ENCODE peak calls at places on chromosomes 11 and 22, in six cellular contexts. E, P, Z, X, J and A are unnamed samples. For H3K4me1, the result is how much of the 10 kb centered on the place peaks cover.

GRCh38 chr11:70578371-70578770 is 180.0 kb downstream of the CTTN start:
- DNase-seq in E (no peak), P (no peak), Z (peak), X (no peak), J (no peak), A (no peak)

GRCh38 chr22:29797351-29797750 is 30.2 kb downstream of the UQCR10 start:
- DNase-seq in E (no peak), P (no peak), Z (no peak), X (no peak), J (no peak), A (no peak)

GRCh38 chr11:7551571-7551970 is 37.8 kb downstream of the PPFIBP2 start:
- DNase-seq in E (no peak), P (no peak), Z (no peak), X (no peak), J (no peak), A (no peak)

GRCh38 chr11:115193931-115194797 is 310.1 kb downstream of the CADM1 start:
- DNase-seq in E (no peak), P (no peak), Z (no peak), X (no peak), J (no peak), A (no peak)

GRCh38 chr11:68961245-68961644 is 19.5 kb downstream of the MRGPRD start:
- DNase-seq in E (no peak), P (no peak), Z (no peak), X (peak), J (no peak), A (no peak)

GRCh38 chr11:66073669-66074068 is 3.6 kb downstream of the PACS1 start:
- DNase-seq in E (no peak), P (no peak), Z (no peak), X (no peak), J (no peak), A (no peak)

GRCh38 chr11:42951266-42951665 is 360.5 kb upstream of the API5 start:
- DNase-seq in E (no peak), P (no peak), Z (no peak), X (peak), J (no peak), A (no peak)

GRCh38 chr22:16559056-16559955 is 33.3 kb downstream of the CCT8L2 start:
- DNase-seq in E (no peak), P (no peak), Z (peak), X (no peak), J (no peak), A (no peak)

GRCh38 chr11:62816567-62816966 is 11.3 kb upstream of the NXF1 start:
- DNase-seq in E (no peak), P (no peak), Z (peak), X (no peak), J (no peak), A (no peak)

GRCh38 chr11:78336877-78337553 is 80.6 kb downstream of the GAB2 start:
- DNase-seq in E (no peak), P (no peak), Z (no peak), X (no peak), J (no peak), A (no peak)

GRCh38 chr11:122189259-122189658 is 73.2 kb upstream of the BLID start:
- DNase-seq in E (peak), P (no peak), Z (no peak), X (peak), J (no peak), A (no peak)

GRCh38 chr11:34358666-34359547 is 1.1 kb upstream of the ABTB2 start:
- DNase-seq in E (peak), P (peak), Z (peak), X (peak), J (peak), A (peak)

GRCh38 chr22:29706493-29706892 is 13.3 kb upstream of the CABP7 start:
- DNase-seq in E (no peak), P (no peak), Z (peak), X (no peak), J (no peak), A (no peak)

GRCh38 chr11:82547163-82547560 is 186.5 kb downstream of the FAM181B start:
- DNase-seq in E (no peak), P (no peak), Z (no peak), X (no peak), J (no peak), A (no peak)

GRCh38 chr11:94926271-94926625 is 47.1 kb downstream of the CWC15 start:
- DNase-seq in E (no peak), P (no peak), Z (no peak), X (no peak), J (no peak), A (no peak)

GRCh38 chr11:84626256-84626655 is 1000.9 kb downstream of the DLG2 start:
- DNase-seq in E (no peak), P (no peak), Z (no peak), X (no peak), J (no peak), A (no peak)

GRCh38 chr11:92880391-92880790 is 89.1 kb upstream of the MTNR1B start:
- DNase-seq in E (no peak), P (no peak), Z (no peak), X (no peak), J (no peak), A (no peak)

GRCh38 chr22:32538516-32538915 is 63.9 kb downstream of the FBXO7 start:
- DNase-seq in E (no peak), P (no peak), Z (no peak), X (no peak), J (no peak), A (no peak)

GRCh38 chr11:15942936-15943335 is 413.4 kb downstream of the SOX6 start:
- DNase-seq in E (no peak), P (no peak), Z (no peak), X (no peak), J (no peak), A (no peak)

GRCh38 chr11:73983764-73984543 is 1.3 kb upstream of the UCP2 start:
- DNase-seq in E (no peak), P (no peak), Z (no peak), X (no peak), J (no peak), A (no peak)

GRCh38 chr11:203945-204586 is 3.1 kb downstream of the BET1L start:
- DNase-seq in E (no peak), P (no peak), Z (peak), X (no peak), J (no peak), A (no peak)

GRCh38 chr11:9691865-9692264 is 28.0 kb downstream of the SWAP70 start:
- DNase-seq in E (no peak), P (no peak), Z (no peak), X (peak), J (no peak), A (no peak)
- H3K4me1 ChIP-seq in E (under half), P (under half), Z (under half), X (under half), J (under half), A (under half)

GRCh38 chr22:22890085-22890484 is 2.5 kb downstream of the IGLL5 start:
- DNase-seq in E (no peak), P (no peak), Z (no peak), X (no peak), J (no peak), A (no peak)

GRCh38 chr22:22888509-22889353 is 1.1 kb downstream of the IGLL5 start:
- DNase-seq in E (no peak), P (no peak), Z (no peak), X (no peak), J (no peak), A (no peak)

GRCh38 chr22:22886546-22886945 is 1.1 kb upstream of the IGLL5 start:
- DNase-seq in E (no peak), P (no peak), Z (no peak), X (no peak), J (no peak), A (no peak)

GRCh38 chr22:22884888-22885840 is 2.5 kb upstream of the IGLL5 start:
- DNase-seq in E (no peak), P (no peak), Z (no peak), X (no peak), J (peak), A (no peak)

DNA sequence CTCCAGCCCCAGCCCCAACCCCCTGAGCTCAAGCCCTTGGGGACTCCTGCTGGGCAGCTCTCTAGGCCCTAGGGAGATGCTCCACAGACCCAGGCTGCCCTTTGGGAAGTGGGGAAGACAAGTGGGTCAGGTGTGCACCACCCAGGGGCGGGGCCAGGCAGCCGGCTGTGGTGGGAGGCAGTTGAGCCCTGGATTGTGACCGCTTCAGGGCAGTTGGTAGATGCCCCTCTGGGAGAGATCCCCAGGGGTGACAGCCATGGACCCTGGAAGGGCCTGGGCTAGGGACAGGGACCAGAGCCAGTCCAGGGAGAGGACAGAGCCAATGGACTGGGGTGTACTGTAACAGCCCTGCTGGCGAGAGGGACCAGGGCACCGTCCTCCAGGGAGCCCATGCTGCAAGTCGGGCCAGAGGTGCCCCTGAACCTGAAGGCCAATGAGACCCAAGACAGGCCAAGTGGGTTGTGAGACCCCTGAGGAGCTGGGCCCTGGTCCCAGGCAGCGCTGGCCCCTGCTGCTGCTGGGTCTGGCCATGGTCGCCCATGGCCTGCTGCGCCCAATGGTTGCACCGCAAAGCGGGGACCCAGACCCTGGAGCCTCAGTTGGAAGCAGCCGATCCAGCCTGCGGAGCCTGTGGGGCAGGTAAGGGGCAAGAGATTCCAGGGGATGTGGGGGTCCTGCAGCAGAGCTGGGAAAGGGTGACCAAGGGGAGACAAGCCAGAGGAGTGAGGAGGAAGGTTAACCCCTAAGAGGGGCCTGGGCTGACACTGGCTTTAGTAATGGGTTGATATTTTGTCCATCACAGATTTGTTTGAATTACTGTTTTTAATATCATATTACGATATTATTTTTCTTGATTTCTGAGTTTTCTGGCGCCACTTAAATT is at the start of gene IGLL5:
- DNase-seq in E (no peak), P (no peak), Z (no peak), X (no peak), J (peak), A (no peak)
- H3K4me3 ChIP-seq in E (no peak), P (no peak), Z (no peak), X (no peak), J (no peak), A (no peak)

DNA sequence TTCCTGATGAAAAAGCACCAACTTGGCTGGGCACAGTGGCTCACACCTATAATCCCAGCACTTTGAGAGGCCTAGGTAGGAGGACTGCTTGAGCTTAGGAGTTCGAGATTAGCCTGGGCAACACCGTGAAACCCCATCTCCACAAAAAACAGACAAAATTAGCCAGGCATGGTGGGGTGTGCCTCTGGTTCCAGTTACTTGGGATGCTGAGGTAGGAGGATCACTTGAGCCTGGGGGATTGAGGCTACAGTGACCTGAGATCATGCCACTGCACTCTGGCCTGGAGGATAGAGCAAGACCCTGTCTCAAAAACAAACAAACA is 3.0 kb downstream of the HPS4 start:
- DNase-seq in E (no peak), P (no peak), Z (no peak), X (no peak), J (no peak), A (no peak)
- H3K27ac ChIP-seq in E (no peak), P (peak), Z (peak), X (no peak), J (peak), A (no peak)

GRCh38 chr11:72038491-72038890 is 39.8 kb downstream of the IL18BP start:
- DNase-seq in E (no peak), P (no peak), Z (no peak), X (peak), J (peak), A (no peak)

GRCh38 chr11:72040497-72041363 is 39.6 kb downstream of the NUMA1 start:
- DNase-seq in E (peak), P (peak), Z (peak), X (peak), J (peak), A (peak)

GRCh38 chr11:72039108-72039850 is 40.6 kb downstream of the IL18BP start:
- DNase-seq in E (no peak), P (no peak), Z (peak), X (no peak), J (peak), A (no peak)

GRCh38 chr11:72037554-72038311 is 39.0 kb downstream of the IL18BP start:
- DNase-seq in E (no peak), P (no peak), Z (no peak), X (no peak), J (no peak), A (no peak)

DNA sequence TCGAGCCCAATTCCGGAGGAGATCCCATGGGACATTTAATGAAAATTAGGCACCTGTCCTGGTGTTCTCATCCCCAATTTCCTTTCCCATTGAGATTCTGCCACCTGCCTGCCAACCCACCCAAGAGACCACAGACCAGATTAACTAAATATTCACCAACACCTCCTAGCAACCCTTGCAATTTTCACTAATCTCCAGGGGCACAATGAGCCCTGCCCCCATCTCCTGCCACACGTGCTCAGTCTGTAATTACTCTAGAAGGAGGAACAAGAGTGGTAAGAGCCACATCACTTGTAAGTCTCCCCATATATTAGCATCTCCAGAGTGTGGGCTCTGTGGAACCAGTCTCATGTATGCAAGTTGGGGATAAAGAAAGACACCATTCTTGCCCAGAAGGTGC is 38.0 kb downstream of the IL18BP start:
- DNase-seq in E (no peak), P (no peak), Z (no peak), X (no peak), J (no peak), A (no peak)
- H3K4me1 ChIP-seq in E (under half), P (under half), Z (under half), X (under half), J (half or more), A (half or more)

GRCh38 chr22:46612904-46613605 is 7.1 kb upstream of the GRAMD4 start:
- DNase-seq in E (no peak), P (no peak), Z (peak), X (no peak), J (peak), A (no peak)
- H3K4me3 ChIP-seq in E (no peak), P (no peak), Z (no peak), X (no peak), J (no peak), A (peak)